ENCODE peak calls at places on chromosomes 16 and 17, in six cellular contexts. B is activated naive CD4-positive, alpha-beta T cell; W is stimulated activated naive B cell treated with anti-CD40 and anti-IgM and Interleukin-4, amounts not matched to agents 10 μg/mL and 1 μg/mL and 100 μg/mL, for 72 hours; F is ELR; O is activated T-helper 1 cell treated with anti-CD3 and anti-CD28 coated beads, Interleukin-12 subunit alpha, Interleukin-12 subunit beta, Interleukin-2, Interleukin-4 antibody, amounts not matched to agents 30 ng/mL and 10 ng/mL and 1 ng/mL, durations not matched to agents 14 hours and 24 hours and 36 hours; S is glutamatergic neuron. J is an unnamed sample.

GRCh38 chr17:8125196-8125946 is 1.5 kb upstream of the HES7 start:
- DNase-seq in O (peak; percentile 79), S (peak; percentile 83), W (peak; percentile 79), B (peak; percentile 88), F (peak; percentile 79), J (peak; percentile 57)

GRCh38 chr16:12016166-12016947 is 39.8 kb downstream of the SNX29 start:
- DNase-seq in F (peak; percentile 22), W (no peak), O (no peak), B (no peak), S (no peak), J (no peak)

GRCh38 chr17:75228305-75228704 is 22.8 kb downstream of the NUP85 start:
- DNase-seq in S (no peak), W (no peak), O (no peak), B (no peak), F (no peak), J (no peak)

GRCh38 chr16:88639231-88640038 is 1.1 kb downstream of the IL17C start:
- DNase-seq in S (no peak), O (no peak), B (no peak), W (no peak), F (no peak), J (no peak)

GRCh38 chr16:30663820-30664528 is 5.7 kb downstream of the FBRS start:
- DNase-seq in W (no peak), F (no peak), O (no peak), S (no peak), B (no peak), J (no peak)

GRCh38 chr17:46979023-46979870 is at the start of gene RPRML:
- DNase-seq in O (peak; percentile 5), S (peak; percentile 72), B (no peak), W (peak; percentile 13), F (peak; percentile 58), J (peak; percentile 35)

GRCh38 chr17:39653662-39654331 is 11.4 kb upstream of the TCAP start:
- DNase-seq in B (peak; percentile 65), F (peak; percentile 67), S (peak; percentile 87), O (peak; percentile 59), W (no peak), J (peak; percentile 16)

GRCh38 chr17:36808181-36808661 is 129.1 kb upstream of the LHX1 start:
- DNase-seq in B (no peak), W (no peak), S (peak; percentile 75), F (peak; percentile 11), O (no peak), J (peak; percentile 32)

GRCh38 chr17:66942453-66943264 is 21.8 kb upstream of the CACNG4 start:
- DNase-seq in F (no peak), B (no peak), O (no peak), S (no peak), W (no peak), J (no peak)

GRCh38 chr17:78409191-78409621 is 30.8 kb downstream of the PGS1 start:
- DNase-seq in S (no peak), B (no peak), O (no peak), W (no peak), F (no peak), J (no peak)

J was measured in NCI-H1930.